ENCODE peak calls at places on chromosome 7, in eight cellular contexts. U is epithelial cell of esophagus; R is RKO; Q is left colon; G is activated naive CD8-positive, alpha-beta T cell treated with anti-CD3 and anti-CD28 coated beads, Interleukin-2, amount 50 U/mL, for 24 hours; L is GM23248; D is progenitor cell of endocrine pancreas; Y is ovary. N is an unnamed sample.

GRCh38 chr7:19144661-19145428 is at the start of gene FERD3L:
- DNase-seq in Y (no peak), L (peak; percentile 12), Q (no peak), R (no peak), G (no peak), U (no peak), D (no peak), N (no peak)

GRCh38 chr7:135792866-135793265 is 44.3 kb upstream of the FAM180A start:
- DNase-seq in L (no peak), Y (no peak), Q (no peak), U (no peak), R (no peak), G (no peak), D (no peak), N (no peak)

GRCh38 chr7:1397491-1398327 is 61.6 kb downstream of the MICALL2 start:
- DNase-seq in U (no peak), Q (no peak), D (no peak), G (no peak), R (peak; percentile 72), L (peak; percentile 79), Y (no peak), N (peak; percentile 81)

GRCh38 chr7:148773344-148773743 is 74.6 kb downstream of the CUL1 start:
- DNase-seq in Q (no peak), L (no peak), Y (no peak), G (peak; percentile 17), U (no peak), D (no peak), R (no peak), N (no peak)

GRCh38 chr7:5470721-5471311 is 47.2 kb upstream of the TNRC18 start:
- DNase-seq in L (no peak), G (no peak), U (no peak), D (no peak), Q (no peak), Y (peak; percentile 56), R (no peak), N (no peak)

GRCh38 chr7:148916186-148916585 is 32.1 kb upstream of the EZH2 start:
- DNase-seq in R (no peak), D (no peak), U (no peak), Y (no peak), Q (no peak), G (no peak), L (peak; percentile 35), N (no peak)

GRCh38 chr7:4479367-4480039 is 202.6 kb upstream of the FOXK1 start:
- DNase-seq in R (peak; percentile 79), U (peak; percentile 40), G (peak; percentile 3), Y (no peak), Q (no peak), L (peak; percentile 32), D (no peak), N (peak; percentile 72)

GRCh38 chr7:139494835-139495568 is 11.5 kb upstream of the KLRG2 start:
- DNase-seq in L (no peak), Q (no peak), D (no peak), G (peak; percentile 12), U (no peak), R (no peak), Y (no peak), N (no peak)

GRCh38 chr7:39624202-39624807 is 933 bp downstream of the RALA start:
- DNase-seq in D (no peak), R (peak; percentile 55), Q (peak; percentile 32), U (peak; percentile 83), Y (no peak), G (peak; percentile 25), L (peak; percentile 64), N (peak; percentile 52)

GRCh38 chr7:19305698-19306097 is 160.5 kb upstream of the FERD3L start:
- DNase-seq in R (no peak), Y (no peak), G (no peak), L (no peak), U (no peak), Q (no peak), D (no peak), N (no peak)

GRCh38 chr7:132575336-132575986 is 809 bp downstream of the PLXNA4 start:
- DNase-seq in Y (peak; percentile 67), U (peak; percentile 21), L (peak; percentile 73), G (peak; percentile 14), D (no peak), R (no peak), Q (peak; percentile 26), N (no peak)

GRCh38 chr7:28181921-28182517 is 1.4 kb upstream of the JAZF1 start:
- DNase-seq in D (no peak), Q (no peak), L (no peak), G (no peak), U (no peak), Y (peak; percentile 34), R (no peak), N (no peak)

GRCh38 chr7:29370531-29371314 is 176.1 kb downstream of the CHN2 start:
- DNase-seq in G (no peak), R (peak; percentile 6), Q (peak; percentile 18), L (peak; percentile 71), U (peak; percentile 92), D (no peak), Y (no peak), N (peak; percentile 70)

GRCh38 chr7:68511281-68511680 is 1087.0 kb upstream of the AUTS2 start:
- DNase-seq in R (no peak), L (no peak), G (no peak), D (no peak), Y (no peak), U (no peak), Q (no peak), N (no peak)

GRCh38 chr7:127885843-127886242 is 145.4 kb downstream of the LRRC4 start:
- DNase-seq in Q (no peak), R (peak; percentile 47), U (peak; percentile 55), Y (no peak), G (no peak), D (no peak), L (peak; percentile 93), N (peak; percentile 54)

GRCh38 chr7:101126651-101127459 is at the start of gene SERPINE1:
- DNase-seq in U (peak; percentile 99), R (peak; percentile 100), Y (peak; percentile 95), L (peak; percentile 100), G (peak; percentile 53), Q (peak; percentile 55), D (no peak), N (peak; percentile 99)

GRCh38 chr7:116583653-116584052 is 58.8 kb downstream of the CAV1 start:
- DNase-seq in Y (no peak), D (no peak), G (no peak), L (peak; percentile 47), Q (no peak), U (no peak), R (no peak), N (no peak)

GRCh38 chr7:18020138-18020715 is 7.4 kb downstream of the PRPS1L1 start:
- DNase-seq in Q (peak; percentile 6), Y (no peak), L (no peak), R (no peak), G (no peak), D (no peak), U (peak; percentile 14), N (no peak)

GRCh38 chr7:107907790-107908189 is 16.8 kb downstream of the DLD start:
- DNase-seq in U (no peak), D (no peak), R (no peak), L (no peak), Y (no peak), G (no peak), Q (no peak), N (peak; percentile 31)